ENCODE peak calls at places on chromosomes 3 and 15, in nine cellular contexts. P, M, V, S, A, R, Y, K and H are unnamed samples.

GRCh38 chr15:56913670-56914069 is 4.8 kb upstream of the TCF12 start:
- DNase-seq in P (peak; percentile 25), M (no peak), V (no peak), S (no peak), A (no peak), R (peak; percentile 45), Y (peak; percentile 68), K (no peak), H (peak; percentile 68)

GRCh38 chr3:52939600-52939999 is 42.3 kb upstream of the STIMATE start:
- DNase-seq in P (no peak), M (no peak), V (no peak), S (no peak), A (no peak), R (no peak), Y (peak; percentile 4), K (no peak), H (no peak)

GRCh38 chr15:82129769-82130168 is 84.0 kb upstream of the MEX3B start:
- DNase-seq in P (peak; percentile 94), M (no peak), V (no peak), S (peak; percentile 92), A (no peak), R (peak; percentile 71), Y (peak; percentile 93), K (no peak), H (peak; percentile 94)

GRCh38 chr3:58804914-58805313 is 138.3 kb upstream of the FAM3D start:
- DNase-seq in P (no peak), M (no peak), V (no peak), S (no peak), A (no peak), R (no peak), Y (no peak), K (no peak), H (no peak)

GRCh38 chr3:20104167-20104661 is 64.0 kb downstream of the KAT2B start:
- DNase-seq in P (no peak), M (no peak), V (no peak), S (no peak), A (peak; percentile 16), R (no peak), Y (no peak), K (no peak), H (no peak)

GRCh38 chr15:68192804-68193521 is 12.2 kb downstream of the CALML4 start:
- DNase-seq in P (no peak), M (no peak), V (no peak), S (no peak), A (no peak), R (no peak), Y (no peak), K (no peak), H (no peak)

GRCh38 chr3:58539636-58540035 is 2.6 kb upstream of the ACOX2 start:
- DNase-seq in P (no peak), M (no peak), V (no peak), S (peak; percentile 47), A (no peak), R (no peak), Y (no peak), K (no peak), H (no peak)

GRCh38 chr15:52067545-52067926 is 45.0 kb downstream of the BCL2L10 start:
- DNase-seq in P (no peak), M (no peak), V (no peak), S (no peak), A (no peak), R (no peak), Y (no peak), K (no peak), H (no peak)

GRCh38 chr3:13537926-13538325 is 11.0 kb upstream of the FBLN2 start:
- DNase-seq in P (peak; percentile 97), M (no peak), V (peak; percentile 81), S (peak; percentile 94), A (no peak), R (peak; percentile 80), Y (peak; percentile 90), K (no peak), H (peak; percentile 98)

GRCh38 chr3:52609316-52609815 is 73.0 kb downstream of the UQCC5 start:
- DNase-seq in P (no peak), M (no peak), V (no peak), S (no peak), A (no peak), R (no peak), Y (no peak), K (no peak), H (no peak)

GRCh38 chr3:195697582-195698324 is 23.0 kb upstream of the MUC20 start:
- DNase-seq in P (peak; percentile 93), M (no peak), V (peak; percentile 81), S (peak; percentile 79), A (no peak), R (peak; percentile 86), Y (peak; percentile 93), K (no peak), H (peak; percentile 93)

GRCh38 chr15:83287541-83288027 is 3.1 kb upstream of the BNC1 start:
- DNase-seq in P (peak; percentile 94), M (no peak), V (peak; percentile 82), S (peak; percentile 97), A (no peak), R (peak; percentile 96), Y (peak; percentile 97), K (no peak), H (peak; percentile 99)

GRCh38 chr3:48708481-48708889 is 8.5 kb downstream of the IP6K2 start:
- DNase-seq in P (peak; percentile 12), M (no peak), V (no peak), S (peak; percentile 33), A (no peak), R (no peak), Y (peak; percentile 66), K (no peak), H (peak; percentile 68)

GRCh38 chr3:113103588-113103987 is 107.8 kb upstream of the BOC start:
- DNase-seq in P (no peak), M (no peak), V (no peak), S (no peak), A (no peak), R (no peak), Y (no peak), K (no peak), H (no peak)

GRCh38 chr15:60799885-60800728 is 321.2 kb upstream of the ICE2 start:
- DNase-seq in P (no peak), M (no peak), V (no peak), S (peak; percentile 9), A (no peak), R (no peak), Y (peak; percentile 67), K (no peak), H (peak; percentile 62)

GRCh38 chr3:193869221-193870201 is 266.4 kb upstream of the HES1 start:
- DNase-seq in P (peak; percentile 90), M (no peak), V (peak; percentile 86), S (peak; percentile 80), A (no peak), R (peak; percentile 69), Y (peak; percentile 85), K (peak; percentile 58), H (peak; percentile 67)

GRCh38 chr3:168620854-168621253 is 525.1 kb upstream of the GOLIM4 start:
- DNase-seq in P (peak; percentile 38), M (peak; percentile 33), V (peak; percentile 4), S (peak; percentile 40), A (peak; percentile 51), R (peak; percentile 4), Y (peak; percentile 5), K (no peak), H (no peak)

GRCh38 chr3:124796477-124796876 is 66.2 kb downstream of the UMPS start:
- DNase-seq in P (no peak), M (no peak), V (no peak), S (no peak), A (no peak), R (no peak), Y (no peak), K (no peak), H (no peak)
- TF ChIP-seq CTCF in P (no peak), M (no peak), V (no peak), S (no peak), A (no peak), R (no peak), Y (no peak), K (no peak), H (no peak)

DNA sequence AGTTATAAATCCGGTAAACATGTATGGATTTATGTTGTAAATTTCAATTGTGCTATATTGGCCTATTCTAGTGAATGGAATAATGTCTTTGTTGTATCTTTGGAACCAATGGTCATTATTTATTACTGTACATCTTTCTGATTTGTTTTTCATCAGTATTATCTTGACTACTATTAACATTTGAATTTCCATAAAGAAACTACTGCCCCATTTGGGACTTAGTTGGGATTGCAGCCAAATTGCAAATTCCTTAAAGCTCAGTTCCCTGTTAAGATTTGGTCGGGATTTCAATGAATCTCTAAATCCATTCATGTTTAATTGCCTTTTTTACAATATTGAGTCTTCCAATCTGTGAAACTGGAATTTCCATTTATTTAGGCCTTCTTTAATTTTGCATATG is 822.4 kb upstream of the CADM2 start:
- DNase-seq in P (no peak), M (no peak), V (no peak), S (peak; percentile 0), A (no peak), R (no peak), Y (no peak), K (no peak), H (no peak)
- TF ChIP-seq CTCF in P (peak; percentile 29), M (no peak), V (no peak), S (peak; percentile 4), A (no peak), R (no peak), Y (no peak), K (no peak), H (no peak)

GRCh38 chr15:91589360-91589759 is 264.1 kb upstream of the SLCO3A1 start:
- DNase-seq in P (no peak), M (no peak), V (no peak), S (no peak), A (no peak), R (no peak), Y (no peak), K (no peak), H (no peak)

GRCh38 chr15:91593653-91594052 is 259.9 kb upstream of the SLCO3A1 start:
- DNase-seq in P (no peak), M (no peak), V (no peak), S (no peak), A (no peak), R (no peak), Y (no peak), K (no peak), H (no peak)

GRCh38 chr15:91592586-91592985 is 260.9 kb upstream of the SLCO3A1 start:
- DNase-seq in P (no peak), M (no peak), V (no peak), S (no peak), A (no peak), R (no peak), Y (no peak), K (no peak), H (no peak)

GRCh38 chr15:91593081-91593480 is 260.4 kb upstream of the SLCO3A1 start:
- DNase-seq in P (no peak), M (no peak), V (no peak), S (peak; percentile 59), A (no peak), R (peak; percentile 60), Y (peak; percentile 54), K (no peak), H (peak; percentile 48)
- TF ChIP-seq CTCF in P (no peak), M (no peak), V (no peak), S (no peak), A (no peak), R (no peak), Y (no peak), K (no peak), H (no peak)

DNA sequence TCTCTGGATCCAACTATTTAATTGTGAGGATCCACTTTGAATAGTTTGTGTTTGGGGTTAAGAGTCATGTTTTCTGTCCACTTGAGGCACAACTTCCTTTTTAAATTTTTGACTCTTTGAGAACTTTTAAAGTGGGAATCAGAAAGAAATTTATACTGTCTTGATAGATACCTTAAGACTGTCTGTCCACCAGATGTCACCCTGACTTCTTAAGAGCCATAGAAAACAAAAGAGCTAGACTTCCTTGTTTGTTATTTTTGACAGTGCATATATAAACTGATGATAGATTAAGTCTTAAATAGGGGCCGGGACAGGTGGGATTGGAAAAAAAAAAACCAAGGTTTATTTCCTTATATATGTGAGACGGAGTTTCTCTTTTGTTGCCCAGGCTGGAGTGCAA is 52.1 kb upstream of the WDR72 start:
- DNase-seq in P (no peak), M (no peak), V (no peak), S (peak; percentile 29), A (peak; percentile 51), R (peak; percentile 9), Y (peak; percentile 16), K (no peak), H (peak; percentile 0)
- TF ChIP-seq CTCF in P (no peak), M (no peak), V (no peak), S (peak; percentile 5), A (no peak), R (no peak), Y (no peak), K (no peak), H (no peak)